ENCODE peak calls at places on chromosomes 3 and 15, in nine cellular contexts. O is activated CD4-positive, alpha-beta T cell treated with anti-CD3 and anti-CD28 coated beads for 48 hours; C is A549; A is LHCN-M2; J is GDM1; X is amniotic stem cell; Q is COR-L47; Y is left cardiac atrium; U is RKO. B is an unnamed sample.

GRCh38 chr3:85935171-85935570 is 976.4 kb downstream of the CADM2 start:
- DNase-seq in O (no peak), C (no peak), A (no peak), J (no peak), X (no peak), Q (no peak), Y (no peak), U (no peak), B (no peak)

GRCh38 chr3:25403890-25404460 is 24.1 kb upstream of the RARB start:
- DNase-seq in O (no peak), C (no peak), A (no peak), J (no peak), X (no peak), Q (no peak), Y (no peak), U (no peak), B (no peak)

GRCh38 chr3:24387493-24387892 is 107.2 kb downstream of the THRB start:
- DNase-seq in O (no peak), C (no peak), A (peak; percentile 75), J (no peak), X (no peak), Q (no peak), Y (no peak), U (no peak), B (peak; percentile 64)

GRCh38 chr3:71247221-71247947 is 336.1 kb downstream of the FOXP1 start:
- DNase-seq in O (no peak), C (peak; percentile 49), A (peak; percentile 33), J (no peak), X (no peak), Q (no peak), Y (peak; percentile 44), U (peak; percentile 61), B (peak; percentile 10)

GRCh38 chr3:138786788-138787276 is 47.9 kb downstream of the PIK3CB start:
- DNase-seq in O (no peak), C (no peak), A (peak; percentile 42), J (peak; percentile 1), X (peak; percentile 6), Q (no peak), Y (no peak), U (no peak), B (no peak)

GRCh38 chr3:196238612-196239190 is 22.4 kb downstream of the SLC51A start:
- DNase-seq in O (no peak), C (no peak), A (no peak), J (no peak), X (no peak), Q (no peak), Y (no peak), U (no peak), B (no peak)

GRCh38 chr15:74265046-74265639 is 29.0 kb downstream of the CCDC33 start:
- DNase-seq in O (peak; percentile 33), C (no peak), A (no peak), J (no peak), X (no peak), Q (no peak), Y (peak; percentile 60), U (peak; percentile 12), B (peak; percentile 58)

GRCh38 chr15:84391191-84391590 is 155.6 kb downstream of the GOLGA6L4 start:
- DNase-seq in O (no peak), C (no peak), A (no peak), J (no peak), X (no peak), Q (no peak), Y (no peak), U (no peak), B (no peak)

GRCh38 chr3:138072816-138073215 is 42.6 kb downstream of the DZIP1L start:
- DNase-seq in O (no peak), C (no peak), A (peak; percentile 21), J (no peak), X (no peak), Q (no peak), Y (no peak), U (no peak), B (no peak)

GRCh38 chr3:52268036-52268435 is 10.4 kb downstream of the WDR82 start:
- DNase-seq in O (peak; percentile 67), C (no peak), A (no peak), J (no peak), X (no peak), Q (no peak), Y (no peak), U (no peak), B (no peak)

GRCh38 chr3:125300416-125300815 is 74.7 kb downstream of the ZNF148 start:
- DNase-seq in O (no peak), C (no peak), A (peak; percentile 62), J (no peak), X (peak; percentile 24), Q (no peak), Y (no peak), U (peak; percentile 79), B (no peak)

GRCh38 chr3:56467801-56468183 is 475 bp downstream of the ERC2 start:
- DNase-seq in O (peak; percentile 8), C (no peak), A (no peak), J (no peak), X (no peak), Q (no peak), Y (peak; percentile 18), U (no peak), B (no peak)

GRCh38 chr3:196666001-196666867 is 26.7 kb downstream of the NRROS start:
- DNase-seq in O (no peak), C (no peak), A (peak; percentile 93), J (no peak), X (no peak), Q (peak; percentile 87), Y (no peak), U (no peak), B (peak; percentile 95)

GRCh38 chr15:87753539-87753938 is 503.0 kb downstream of the NTRK3 start:
- DNase-seq in O (no peak), C (no peak), A (no peak), J (no peak), X (no peak), Q (no peak), Y (no peak), U (no peak), B (no peak)

GRCh38 chr3:24810881-24811280 is 316.2 kb upstream of the THRB start:
- DNase-seq in O (no peak), C (no peak), A (no peak), J (peak; percentile 0), X (no peak), Q (no peak), Y (peak; percentile 21), U (no peak), B (no peak)

GRCh38 chr3:131701153-131701791 is 198.5 kb upstream of the MRPL3 start:
- DNase-seq in O (no peak), C (no peak), A (no peak), J (no peak), X (no peak), Q (no peak), Y (no peak), U (no peak), B (no peak)

GRCh38 chr3:157477441-157477840 is 25.8 kb downstream of the VEPH1 start:
- DNase-seq in O (no peak), C (no peak), A (peak; percentile 29), J (no peak), X (no peak), Q (no peak), Y (no peak), U (no peak), B (no peak)

GRCh38 chr3:54703906-54704305 is 224.0 kb downstream of the LRTM1 start:
- DNase-seq in O (no peak), C (no peak), A (no peak), J (no peak), X (no peak), Q (no peak), Y (no peak), U (no peak), B (no peak)

GRCh38 chr3:186984064-186984463 is 53.7 kb downstream of the ST6GAL1 start:
- DNase-seq in O (no peak), C (no peak), A (no peak), J (no peak), X (no peak), Q (no peak), Y (no peak), U (no peak), B (no peak)

GRCh38 chr3:196513697-196514349 is 1.3 kb downstream of the SMCO1 start:
- DNase-seq in O (no peak), C (no peak), A (no peak), J (no peak), X (no peak), Q (no peak), Y (no peak), U (peak; percentile 69), B (no peak)

GRCh38 chr15:64209680-64210334 is 47.0 kb upstream of the PPIB start:
- DNase-seq in O (no peak), C (peak; percentile 33), A (peak; percentile 58), J (peak; percentile 7), X (peak; percentile 36), Q (peak; percentile 36), Y (no peak), U (peak; percentile 80), B (peak; percentile 59)

GRCh38 chr3:112357888-112358287 is 24.9 kb downstream of the CD200 start:
- DNase-seq in O (peak; percentile 49), C (no peak), A (no peak), J (no peak), X (no peak), Q (no peak), Y (no peak), U (no peak), B (no peak)

GRCh38 chr3:46440531-46441294 is 24.0 kb downstream of the LTF start:
- DNase-seq in O (peak; percentile 40), C (no peak), A (no peak), J (peak; percentile 74), X (no peak), Q (no peak), Y (no peak), U (no peak), B (no peak)

GRCh38 chr3:11155341-11156025 is 1.2 kb downstream of the HRH1 start:
- DNase-seq in O (peak; percentile 50), C (peak; percentile 87), A (peak; percentile 76), J (no peak), X (peak; percentile 55), Q (peak; percentile 34), Y (peak; percentile 79), U (peak; percentile 61), B (peak; percentile 79)

GRCh38 chr3:169118666-169119370 is 544.7 kb downstream of the MECOM start:
- DNase-seq in O (no peak), C (no peak), A (no peak), J (no peak), X (no peak), Q (peak; percentile 83), Y (no peak), U (no peak), B (no peak)

GRCh38 chr15:79973445-79974180 is 2.6 kb upstream of the BCL2A1 start:
- DNase-seq in O (peak; percentile 71), C (no peak), A (no peak), J (no peak), X (no peak), Q (no peak), Y (no peak), U (no peak), B (no peak)

GRCh38 chr3:135736740-135737139 is 228.8 kb upstream of the PPP2R3A start:
- DNase-seq in O (peak; percentile 7), C (no peak), A (peak; percentile 19), J (no peak), X (no peak), Q (peak; percentile 43), Y (no peak), U (peak; percentile 30), B (no peak)

GRCh38 chr15:92901053-92901761 is 1.1 kb downstream of the CHD2 start:
- DNase-seq in O (no peak), C (no peak), A (no peak), J (no peak), X (no peak), Q (no peak), Y (no peak), U (peak; percentile 65), B (peak; percentile 23)

GRCh38 chr15:63089260-63090043 is 32.2 kb upstream of the LACTB start:
- DNase-seq in O (no peak), C (peak; percentile 43), A (peak; percentile 91), J (peak; percentile 28), X (no peak), Q (peak; percentile 71), Y (no peak), U (no peak), B (peak; percentile 66)